ENCODE peak calls at places on chromosomes 16 and 17, in four cellular contexts. C, Z, H and D are unnamed samples.

GRCh38 chr17:1460233-1460632 is 4.2 kb upstream of the CRK start:
- DNase-seq in H (peak), Z (no peak), C (no peak), D (no peak)

GRCh38 chr17:63358111-63358839 is 87.8 kb downstream of the CYB561 start:
- DNase-seq in C (peak), H (no peak), Z (no peak), D (no peak)

GRCh38 chr17:79479876-79480275 is 131.0 kb downstream of the RBFOX3 start:
- DNase-seq in Z (no peak), H (no peak), C (no peak), D (no peak)

GRCh38 chr16:56861092-56861610 is 3.9 kb upstream of the SLC12A3 start:
- DNase-seq in H (peak), Z (no peak), C (peak), D (no peak)

GRCh38 chr16:28839899-28840298 is 6.2 kb downstream of the TUFM start:
- DNase-seq in Z (no peak), C (no peak), H (no peak), D (no peak)

GRCh38 chr16:83517398-83517797 is 290.4 kb upstream of the HSBP1 start:
- DNase-seq in C (no peak), Z (no peak), H (no peak), D (no peak)

GRCh38 chr16:67926181-67926742 is 5.4 kb downstream of the CTRL start:
- DNase-seq in Z (no peak), H (no peak), C (no peak), D (no peak)

GRCh38 chr17:37820313-37821024 is 75.6 kb upstream of the HNF1B start:
- DNase-seq in C (no peak), Z (no peak), H (no peak), D (no peak)

GRCh38 chr16:26161461-26162180 is 469.9 kb downstream of the HS3ST4 start:
- DNase-seq in C (no peak), Z (no peak), H (no peak), D (no peak)

GRCh38 chr17:39765766-39766165 is 28.0 kb downstream of the GRB7 start:
- DNase-seq in H (no peak), Z (no peak), C (no peak), D (no peak)

GRCh38 chr17:40486513-40487370 is 14.7 kb downstream of the TNS4 start:
- DNase-seq in Z (no peak), H (no peak), C (no peak), D (peak)

GRCh38 chr17:800446-801242 is 18.5 kb downstream of the MRM3 start:
- DNase-seq in H (no peak), Z (no peak), C (no peak), D (no peak)

GRCh38 chr16:633336-634050 is 2.6 kb downstream of the METTL26 start:
- DNase-seq in Z (no peak), C (no peak), H (no peak), D (no peak)

GRCh38 chr16:24419709-24420108 is 119.7 kb upstream of the RBBP6 start:
- DNase-seq in Z (no peak), H (no peak), C (no peak), D (peak)

GRCh38 chr17:76407509-76407908 is 23.1 kb downstream of the SPHK1 start:
- DNase-seq in Z (no peak), H (no peak), C (no peak), D (no peak)

GRCh38 chr16:55297910-55298175 is 26.2 kb upstream of the IRX6 start:
- DNase-seq in Z (no peak), H (no peak), C (no peak), D (no peak)

GRCh38 chr17:34859652-34860051 is 101.6 kb downstream of the CCT6B start:
- DNase-seq in H (no peak), C (no peak), Z (no peak), D (no peak)

GRCh38 chr17:81003711-81004335 is 12.2 kb downstream of the CHMP6 start:
- DNase-seq in H (no peak), C (peak), Z (peak), D (no peak)

GRCh38 chr16:1069154-1069553 is 3.4 kb upstream of the SSTR5 start:
- DNase-seq in C (no peak), Z (no peak), H (no peak), D (no peak)

GRCh38 chr17:39579318-39580081 is 28.2 kb downstream of the NEUROD2 start:
- DNase-seq in C (no peak), H (no peak), Z (no peak), D (no peak)

GRCh38 chr17:43880420-43880991 is 26.8 kb downstream of the MPP2 start:
- DNase-seq in H (peak), C (peak), Z (peak), D (peak)

GRCh38 chr17:33459078-33459940 is 166.2 kb upstream of the ASIC2 start:
- DNase-seq in C (no peak), Z (no peak), H (no peak), D (no peak)

GRCh38 chr17:83125515-83126274 is 46.3 kb downstream of the METRNL start:
- DNase-seq in Z (no peak), H (no peak), C (no peak), D (peak)

GRCh38 chr17:45046536-45047125 is 4.8 kb downstream of the DCAKD start:
- DNase-seq in H (no peak), Z (no peak), C (no peak), D (no peak)

GRCh38 chr16:89171216-89172170 is at the start of gene CDH15:
- DNase-seq in H (peak), C (peak), Z (peak), D (peak)

GRCh38 chr17:55228683-55229192 is 36.0 kb upstream of the HLF start:
- DNase-seq in H (no peak), Z (no peak), C (no peak), D (no peak)

GRCh38 chr16:14629612-14629918 is 495 bp downstream of the PARN start:
- DNase-seq in Z (peak), C (no peak), H (no peak), D (no peak)

GRCh38 chr16:72908362-72908838 is 139.5 kb downstream of the ZFHX3 start:
- DNase-seq in H (no peak), C (no peak), Z (no peak), D (peak)

GRCh38 chr16:80746231-80746630 is 58.2 kb downstream of the CDYL2 start:
- DNase-seq in Z (no peak), C (no peak), H (no peak), D (no peak)

GRCh38 chr17:77742579-77742978 is 215.9 kb upstream of the TNRC6C start:
- DNase-seq in H (no peak), Z (no peak), C (no peak), D (no peak)

GRCh38 chr17:51258756-51259573 is 884 bp downstream of the MBTD1 start:
- DNase-seq in H (peak), C (no peak), Z (peak), D (peak)

GRCh38 chr17:51263001-51263400 is 2.7 kb downstream of the UTP18 start:
- DNase-seq in C (no peak), H (no peak), Z (no peak), D (no peak)

GRCh38 chr17:51260960-51261958 is 913 bp downstream of the UTP18 start:
- DNase-seq in C (peak), Z (peak), H (peak), D (peak)

GRCh38 chr17:51259574-51260236 is at the start of gene MBTD1:
- DNase-seq in Z (peak), H (peak), C (peak), D (peak)

DNA sequence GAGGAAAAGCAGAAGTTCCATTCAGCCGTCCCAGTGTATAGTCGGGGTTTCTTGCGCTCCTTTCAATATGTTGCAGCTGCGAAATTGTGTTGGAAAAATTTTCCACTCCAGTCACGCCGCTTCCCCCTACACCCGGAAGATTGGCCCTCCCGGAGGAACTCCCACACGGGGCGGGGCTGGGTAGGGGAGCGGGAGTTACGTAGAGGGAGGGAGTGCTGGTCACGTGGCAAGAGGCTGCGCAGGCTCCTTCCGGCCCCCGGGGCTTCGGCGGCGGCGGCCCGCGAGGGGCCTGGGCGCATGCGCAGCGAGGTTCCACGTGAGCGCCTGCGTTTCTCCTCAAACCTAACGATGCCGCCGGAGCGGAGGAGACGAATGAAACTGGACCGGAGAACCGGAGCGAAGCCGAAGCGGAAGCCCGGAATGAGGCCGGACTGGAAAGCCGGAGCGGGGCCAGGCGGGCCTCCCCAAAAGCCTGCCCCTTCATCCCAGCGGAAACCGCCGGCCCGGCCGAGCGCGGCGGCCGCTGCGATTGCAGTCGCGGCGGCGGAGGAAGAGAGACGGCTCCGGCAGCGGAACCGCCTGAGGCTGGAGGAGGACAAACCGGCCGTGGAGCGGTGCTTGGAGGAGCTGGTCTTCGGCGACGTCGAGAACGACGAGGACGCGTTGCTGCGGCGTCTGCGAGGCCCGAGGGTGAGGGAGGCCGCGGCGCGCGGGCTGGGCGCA is at the start of gene UTP18:
- DNase-seq in C (peak), H (peak), Z (peak), D (peak)
- TF ChIP-seq REST in C (peak), H (peak), Z (peak), D (no peak)

GRCh38 chr16:70658921-70659320 is 12.6 kb downstream of the IL34 start:
- DNase-seq in C (no peak), Z (no peak), H (no peak), D (no peak)
- H3K27ac ChIP-seq in C (no peak), Z (no peak), H (no peak), D (no peak)

GRCh38 chr16:54165912-54166265 is 120.7 kb downstream of the IRX3 start:
- DNase-seq in C (no peak), Z (no peak), H (peak), D (no peak)
- TF ChIP-seq GABPA in C (no peak), Z (no peak), H (no peak), D (no peak)

DNA sequence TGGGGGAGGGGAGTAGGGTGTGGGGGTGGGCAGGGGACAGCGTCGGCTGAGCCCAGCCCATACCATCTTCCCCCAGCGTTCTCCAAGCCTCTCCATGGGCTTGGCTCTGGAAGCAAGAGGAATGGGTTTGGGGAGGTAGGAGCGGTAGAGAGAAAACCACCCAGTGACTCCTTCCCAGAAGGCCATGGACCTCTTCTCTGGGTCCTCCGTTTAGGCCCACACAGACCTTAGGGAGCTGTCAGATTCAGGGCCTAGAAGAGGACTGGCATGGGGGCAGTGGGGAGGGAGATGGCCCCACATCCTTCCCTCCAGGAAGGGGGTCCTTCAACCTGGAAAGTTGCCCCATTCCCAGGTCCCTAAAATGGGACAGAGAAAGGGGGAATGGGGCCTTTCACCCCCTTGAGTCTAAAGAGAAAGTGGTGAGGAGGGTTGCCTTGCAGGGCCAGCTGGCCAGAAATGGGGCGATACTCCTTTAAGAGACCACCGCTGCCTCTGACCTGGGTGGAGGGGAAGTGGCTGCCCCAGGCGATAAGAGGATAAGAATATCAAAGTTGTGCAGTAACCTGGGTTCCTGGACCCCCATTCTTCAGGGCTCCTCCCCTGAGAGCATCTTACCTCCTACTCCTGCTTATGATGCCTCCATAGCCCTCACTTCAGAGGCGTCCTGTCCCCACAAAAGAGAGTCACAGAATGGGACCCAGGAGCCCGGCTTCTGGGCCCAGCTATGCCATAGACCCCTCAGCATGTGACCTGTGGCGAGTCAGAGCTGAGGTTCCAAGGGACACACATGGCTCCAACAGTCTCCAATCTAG is 5.0 kb upstream of the TSPOAP1 start:
- DNase-seq in H (no peak), Z (no peak), C (peak), D (no peak)
- TF ChIP-seq REST in H (no peak), Z (no peak), C (no peak), D (no peak)